ENCODE peak calls at places on chromosome 7, in seven cellular contexts. One of them, this sample, is unnamed.

GRCh38 chr7:101630591-101630990 is 1.5 kb upstream of the MYL10 start:
- DNase-seq in astrocyte: peak
- DNase-seq in Karpas-422: no peak
- DNase-seq in neuronal stem cell: no peak
- DNase-seq in IMR-90: peak
- DNase-seq in DND-41: no peak
- DNase-seq in fibroblast of lung: peak
- DNase-seq in this sample: peak

GRCh38 chr7:117247809-117248208 is 75.0 kb downstream of the WNT2 start:
- DNase-seq in DND-41: no peak
- DNase-seq in neuronal stem cell: no peak
- DNase-seq in fibroblast of lung: peak
- DNase-seq in astrocyte: peak
- DNase-seq in Karpas-422: no peak
- DNase-seq in IMR-90: peak
- DNase-seq in this sample: no peak

GRCh38 chr7:121372376-121373024 is 23.6 kb downstream of the FAM3C start:
- DNase-seq in Karpas-422: peak
- DNase-seq in IMR-90: peak
- DNase-seq in neuronal stem cell: no peak
- DNase-seq in DND-41: no peak
- DNase-seq in astrocyte: peak
- DNase-seq in fibroblast of lung: peak
- DNase-seq in this sample: peak

GRCh38 chr7:102291056-102291915 is 4.6 kb downstream of the SH2B2 start:
- DNase-seq in fibroblast of lung: no peak
- DNase-seq in Karpas-422: peak
- DNase-seq in astrocyte: no peak
- DNase-seq in IMR-90: no peak
- DNase-seq in neuronal stem cell: no peak
- DNase-seq in DND-41: no peak
- DNase-seq in this sample: peak

GRCh38 chr7:132776105-132776504 is 199.8 kb upstream of the PLXNA4 start:
- DNase-seq in astrocyte: no peak
- DNase-seq in neuronal stem cell: no peak
- DNase-seq in IMR-90: no peak
- DNase-seq in DND-41: no peak
- DNase-seq in fibroblast of lung: no peak
- DNase-seq in Karpas-422: no peak
- DNase-seq in this sample: no peak

GRCh38 chr7:129144834-129145668 is 544 bp downstream of the TSPAN33 start:
- DNase-seq in Karpas-422: peak
- DNase-seq in DND-41: peak
- DNase-seq in fibroblast of lung: no peak
- DNase-seq in neuronal stem cell: no peak
- DNase-seq in IMR-90: no peak
- DNase-seq in astrocyte: no peak
- DNase-seq in this sample: no peak

GRCh38 chr7:26147030-26147429 is 5.0 kb upstream of the NFE2L3 start:
- DNase-seq in DND-41: no peak
- DNase-seq in Karpas-422: no peak
- DNase-seq in fibroblast of lung: no peak
- DNase-seq in astrocyte: no peak
- DNase-seq in neuronal stem cell: no peak
- DNase-seq in IMR-90: no peak
- DNase-seq in this sample: peak

GRCh38 chr7:2754086-2754485 is 66.1 kb downstream of the AMZ1 start:
- DNase-seq in DND-41: no peak
- DNase-seq in fibroblast of lung: peak
- DNase-seq in Karpas-422: peak
- DNase-seq in IMR-90: no peak
- DNase-seq in neuronal stem cell: no peak
- DNase-seq in astrocyte: peak
- DNase-seq in this sample: peak

GRCh38 chr7:20598479-20599419 is 16.7 kb upstream of the ABCB5 start:
- DNase-seq in Karpas-422: peak
- DNase-seq in neuronal stem cell: peak
- DNase-seq in fibroblast of lung: peak
- DNase-seq in DND-41: no peak
- DNase-seq in astrocyte: peak
- DNase-seq in IMR-90: peak
- DNase-seq in this sample: peak

DNA sequence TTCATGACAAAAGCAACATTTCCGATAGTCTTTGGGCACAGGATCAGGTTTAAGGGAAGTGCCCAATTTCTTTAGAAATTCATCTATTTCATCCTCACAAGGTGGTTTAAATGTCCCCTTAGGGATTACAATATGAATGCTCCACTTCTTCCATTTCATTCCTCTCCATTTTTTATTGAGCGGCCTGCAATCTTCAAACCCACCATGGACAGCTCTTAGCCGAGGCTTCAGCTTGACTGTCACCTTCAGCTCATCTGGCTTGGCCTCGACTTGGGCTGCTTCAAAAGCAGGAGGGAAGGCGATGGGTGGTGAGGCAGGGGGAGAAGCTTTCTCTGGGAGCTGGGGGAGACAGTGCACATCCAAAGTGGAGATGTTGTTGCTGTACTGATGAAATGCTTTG is 123.2 kb downstream of the GALNT11 start:
- DNase-seq in Karpas-422: no peak
- DNase-seq in DND-41: no peak
- DNase-seq in astrocyte: no peak
- DNase-seq in IMR-90: no peak
- DNase-seq in fibroblast of lung: no peak
- DNase-seq in neuronal stem cell: no peak
- DNase-seq in this sample: no peak
- H3K9ac ChIP-seq in Karpas-422: no peak
- H3K9ac ChIP-seq in DND-41: no peak
- H3K9ac ChIP-seq in astrocyte: no peak
- H3K9ac ChIP-seq in IMR-90: no peak
- H3K9ac ChIP-seq in fibroblast of lung: no peak
- H3K9ac ChIP-seq in neuronal stem cell: no peak
- H3K9ac ChIP-seq in this sample: no peak

GRCh38 chr7:44064791-44065430 is 456 bp downstream of the PGAM2 start:
- DNase-seq in neuronal stem cell: no peak
- DNase-seq in fibroblast of lung: no peak
- DNase-seq in astrocyte: no peak
- DNase-seq in DND-41: no peak
- DNase-seq in Karpas-422: peak
- DNase-seq in IMR-90: no peak
- DNase-seq in this sample: peak

GRCh38 chr7:44063894-44064651 is 1.3 kb downstream of the PGAM2 start:
- DNase-seq in neuronal stem cell: no peak
- DNase-seq in fibroblast of lung: no peak
- DNase-seq in Karpas-422: peak
- DNase-seq in DND-41: no peak
- DNase-seq in astrocyte: no peak
- DNase-seq in IMR-90: no peak
- DNase-seq in this sample: no peak

GRCh38 chr7:44066111-44066460 is 719 bp upstream of the PGAM2 start:
- DNase-seq in IMR-90: no peak
- DNase-seq in astrocyte: no peak
- DNase-seq in neuronal stem cell: no peak
- DNase-seq in fibroblast of lung: no peak
- DNase-seq in Karpas-422: peak
- DNase-seq in DND-41: no peak
- DNase-seq in this sample: no peak

GRCh38 chr7:44066494-44067063 is 1.2 kb upstream of the PGAM2 start:
- DNase-seq in fibroblast of lung: no peak
- DNase-seq in neuronal stem cell: no peak
- DNase-seq in Karpas-422: peak
- DNase-seq in IMR-90: no peak
- DNase-seq in DND-41: no peak
- DNase-seq in astrocyte: no peak
- DNase-seq in this sample: no peak

DNA sequence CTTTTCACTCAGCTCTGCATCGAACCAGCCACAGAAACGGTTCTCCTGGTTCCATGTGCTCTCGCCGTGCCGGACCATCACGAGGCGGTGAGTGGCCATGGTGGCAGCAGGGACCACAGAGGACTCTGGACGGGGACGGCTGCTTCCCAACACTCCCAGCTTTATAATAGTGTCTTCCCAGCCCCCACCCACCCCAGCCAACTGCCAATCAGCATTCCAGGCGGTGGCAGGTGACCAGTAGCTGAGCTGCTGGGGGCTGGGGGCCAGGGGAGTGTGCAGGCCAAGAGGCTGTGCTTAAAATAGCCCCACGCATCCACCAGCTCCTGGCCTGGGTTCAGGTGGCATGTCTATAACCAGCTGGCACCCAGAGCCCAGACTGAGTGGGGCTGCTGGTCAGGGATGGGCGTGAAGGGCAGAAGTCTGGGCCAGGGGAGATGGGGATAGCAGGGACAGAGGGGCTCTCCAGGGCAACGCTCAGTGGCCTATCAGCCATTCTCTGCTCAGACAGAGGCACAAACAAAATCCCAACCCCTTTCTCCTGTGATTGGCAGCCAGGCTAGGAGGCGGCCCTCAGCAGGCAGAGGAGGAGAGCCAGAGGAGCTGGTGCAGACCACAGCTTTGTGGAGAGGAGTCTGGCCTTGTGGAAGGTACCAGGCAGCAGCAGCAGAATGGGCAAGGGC is at the start of gene PGAM2:
- DNase-seq in Karpas-422: peak
- DNase-seq in fibroblast of lung: no peak
- DNase-seq in DND-41: no peak
- DNase-seq in neuronal stem cell: peak
- DNase-seq in astrocyte: no peak
- DNase-seq in IMR-90: no peak
- DNase-seq in this sample: peak
- H3K4me3 ChIP-seq in Karpas-422: no peak
- H3K4me3 ChIP-seq in fibroblast of lung: no peak
- H3K4me3 ChIP-seq in DND-41: no peak
- H3K4me3 ChIP-seq in neuronal stem cell: peak
- H3K4me3 ChIP-seq in astrocyte: no peak
- H3K4me3 ChIP-seq in IMR-90: no peak
- H3K4me3 ChIP-seq in this sample: no peak

DNA sequence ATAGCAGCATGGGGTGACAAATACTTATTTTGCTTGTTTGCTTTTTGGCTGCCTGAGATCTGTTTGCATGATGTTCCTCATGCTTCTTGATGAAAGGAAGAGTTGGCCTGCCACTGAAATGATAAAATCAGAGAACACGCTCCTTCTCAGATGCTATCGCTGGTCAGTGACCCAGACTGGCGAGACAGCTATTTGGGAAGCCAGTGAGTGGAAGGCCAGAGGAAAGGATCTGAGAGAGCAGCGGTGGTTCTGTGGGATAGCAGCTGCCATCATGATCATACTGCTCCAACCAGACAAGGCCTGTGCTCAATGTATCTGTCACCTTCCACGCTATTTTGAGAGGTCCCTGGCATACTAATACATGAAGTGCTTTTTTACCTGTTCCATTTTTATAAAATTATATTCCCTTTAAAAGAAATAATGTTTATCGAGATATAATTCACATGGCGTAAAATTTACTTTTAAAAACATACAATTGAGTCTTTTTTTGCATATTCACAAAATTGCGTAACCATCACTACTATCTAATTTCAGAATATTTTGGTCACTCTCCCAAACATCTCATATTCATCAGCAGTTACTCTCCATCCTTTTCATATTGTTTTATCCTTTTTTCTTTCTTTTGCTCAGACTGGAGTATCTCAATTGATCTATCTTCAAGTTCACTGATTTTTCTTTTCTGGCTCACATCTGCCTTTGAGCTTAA is 695.1 kb downstream of the TNS3 start:
- DNase-seq in neuronal stem cell: no peak
- DNase-seq in DND-41: no peak
- DNase-seq in fibroblast of lung: no peak
- DNase-seq in Karpas-422: no peak
- DNase-seq in IMR-90: no peak
- DNase-seq in astrocyte: no peak
- DNase-seq in this sample: no peak
- H3K9ac ChIP-seq in neuronal stem cell: no peak
- H3K9ac ChIP-seq in DND-41: no peak
- H3K9ac ChIP-seq in fibroblast of lung: no peak
- H3K9ac ChIP-seq in Karpas-422: no peak
- H3K9ac ChIP-seq in IMR-90: no peak
- H3K9ac ChIP-seq in astrocyte: no peak
- H3K9ac ChIP-seq in this sample: no peak

GRCh38 chr7:28904539-28905143 is 53.5 kb downstream of the TRIL start:
- DNase-seq in IMR-90: no peak
- DNase-seq in astrocyte: no peak
- DNase-seq in DND-41: no peak
- DNase-seq in neuronal stem cell: no peak
- DNase-seq in fibroblast of lung: no peak
- DNase-seq in Karpas-422: no peak
- DNase-seq in this sample: peak
- H3K4me3 ChIP-seq in IMR-90: peak
- H3K4me3 ChIP-seq in astrocyte: peak
- H3K4me3 ChIP-seq in DND-41: no peak
- H3K4me3 ChIP-seq in neuronal stem cell: no peak
- H3K4me3 ChIP-seq in fibroblast of lung: peak
- H3K4me3 ChIP-seq in Karpas-422: no peak
- H3K4me3 ChIP-seq in this sample: peak

DNA sequence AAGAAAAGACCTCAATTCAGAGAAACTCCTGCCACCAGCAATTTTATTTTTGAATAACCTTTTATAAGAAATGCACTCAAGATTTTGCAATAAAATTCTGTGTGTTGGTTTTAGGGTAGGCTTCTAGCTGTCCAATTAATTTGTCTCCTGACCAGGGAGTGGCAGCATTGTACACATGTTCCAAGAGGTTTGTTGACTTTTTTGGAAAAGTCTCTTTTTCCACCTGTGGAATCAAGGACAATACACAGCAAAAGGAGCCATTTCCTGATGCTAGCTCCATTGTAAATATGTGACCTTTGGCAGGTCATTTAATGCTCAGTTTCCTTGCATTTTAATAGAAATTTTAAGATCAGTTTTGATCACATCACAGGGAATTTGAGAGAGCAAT is 1.8 kb downstream of the GIMAP5 start:
- DNase-seq in IMR-90: no peak
- DNase-seq in astrocyte: no peak
- DNase-seq in DND-41: no peak
- DNase-seq in Karpas-422: no peak
- DNase-seq in neuronal stem cell: no peak
- DNase-seq in fibroblast of lung: no peak
- DNase-seq in this sample: no peak
- H3K9ac ChIP-seq in IMR-90: no peak
- H3K9ac ChIP-seq in astrocyte: no peak
- H3K9ac ChIP-seq in DND-41: peak
- H3K9ac ChIP-seq in Karpas-422: no peak
- H3K9ac ChIP-seq in neuronal stem cell: no peak
- H3K9ac ChIP-seq in fibroblast of lung: no peak
- H3K9ac ChIP-seq in this sample: no peak

DNA sequence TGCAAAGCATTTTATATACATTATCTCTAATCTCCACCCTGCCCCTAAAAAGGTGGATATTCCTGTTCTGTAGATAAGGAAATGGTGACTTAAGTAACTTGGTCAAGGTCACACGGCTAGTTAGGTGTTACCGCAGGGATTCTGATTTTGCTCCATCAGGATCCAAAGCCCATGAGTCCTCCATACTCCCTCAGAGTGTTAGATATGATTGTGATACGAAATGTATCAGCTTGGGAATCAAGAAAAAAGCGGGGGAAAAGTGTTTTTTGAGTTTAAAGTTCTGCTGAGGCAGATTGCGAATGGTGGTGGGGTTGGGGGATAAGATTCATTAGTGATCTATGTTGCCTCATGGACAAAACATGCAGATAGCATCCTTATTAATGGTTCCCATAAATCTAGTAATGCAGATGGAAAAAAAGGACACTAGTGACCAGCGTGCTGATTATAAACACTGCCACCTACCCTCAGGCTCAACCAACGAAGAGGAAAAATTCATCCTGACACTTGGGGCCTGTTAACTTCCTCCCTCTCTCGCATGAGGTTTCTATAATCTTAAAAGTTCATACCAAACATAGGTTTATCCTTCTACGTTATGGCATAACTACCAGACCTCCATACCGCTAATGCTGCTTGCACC is 2.3 kb downstream of the ICA1 start:
- DNase-seq in Karpas-422: no peak
- DNase-seq in IMR-90: no peak
- DNase-seq in DND-41: no peak
- DNase-seq in astrocyte: no peak
- DNase-seq in neuronal stem cell: no peak
- DNase-seq in fibroblast of lung: no peak
- DNase-seq in this sample: no peak
- H3K4me3 ChIP-seq in Karpas-422: no peak
- H3K4me3 ChIP-seq in IMR-90: no peak
- H3K4me3 ChIP-seq in DND-41: no peak
- H3K4me3 ChIP-seq in astrocyte: no peak
- H3K4me3 ChIP-seq in neuronal stem cell: no peak
- H3K4me3 ChIP-seq in fibroblast of lung: no peak
- H3K4me3 ChIP-seq in this sample: no peak